ENCODE peak calls at places on chromosomes 1 and 21, in seven cellular contexts. X is PC-9, A is fibroblast of lung, F is A549, I is HCT116, H is mesenchymal stem cell, D is neural progenitor cell. S is an unnamed sample.

GRCh38 chr1:1118893-1119220 is 3.0 kb upstream of the C1orf159 start:
- DNase-seq in X (no peak), A (no peak), F (no peak), I (no peak), H (no peak), D (no peak), S (no peak)

GRCh38 chr1:13836136-13836535 is 136.1 kb downstream of the PRDM2 start:
- DNase-seq in X (no peak), A (no peak), F (no peak), I (no peak), H (no peak), D (no peak), S (no peak)

GRCh38 chr1:93749487-93749886 is 67.8 kb upstream of the BCAR3 start:
- DNase-seq in X (no peak), A (no peak), F (no peak), I (no peak), H (no peak), D (no peak), S (no peak)

GRCh38 chr1:220892997-220893700 is 13.9 kb downstream of the HLX start:
- DNase-seq in X (no peak), A (no peak), F (no peak), I (no peak), H (no peak), D (peak), S (no peak)

GRCh38 chr1:205813755-205814058 is 709 bp upstream of the SLC41A1 start:
- DNase-seq in X (peak), A (peak), F (no peak), I (peak), H (no peak), D (no peak), S (no peak)

GRCh38 chr21:42646836-42647235 is 6.6 kb upstream of the PDE9A start:
- DNase-seq in X (no peak), A (no peak), F (no peak), I (no peak), H (no peak), D (no peak), S (no peak)

GRCh38 chr1:40167317-40167716 is 6.1 kb downstream of the RLF start:
- DNase-seq in X (no peak), A (no peak), F (no peak), I (no peak), H (no peak), D (no peak), S (no peak)

GRCh38 chr1:179178965-179179364 is 50.5 kb downstream of the ABL2 start:
- DNase-seq in X (peak), A (peak), F (no peak), I (no peak), H (peak), D (no peak), S (peak)

GRCh38 chr1:26016944-26017545 is 4.5 kb upstream of the EXTL1 start:
- DNase-seq in X (no peak), A (no peak), F (no peak), I (no peak), H (peak), D (no peak), S (no peak)

GRCh38 chr1:161986328-161986727 is 37.3 kb downstream of the OLFML2B start:
- DNase-seq in X (no peak), A (peak), F (no peak), I (no peak), H (no peak), D (no peak), S (no peak)

GRCh38 chr1:3139451-3139852 is 70.4 kb downstream of the PRDM16 start:
- DNase-seq in X (no peak), A (no peak), F (no peak), I (no peak), H (no peak), D (no peak), S (no peak)

GRCh38 chr1:207822124-207822601 is 70.3 kb downstream of the CD46 start:
- DNase-seq in X (no peak), A (no peak), F (no peak), I (no peak), H (no peak), D (no peak), S (no peak)

GRCh38 chr1:38690790-38691189 is 168.8 kb downstream of the RRAGC start:
- DNase-seq in X (no peak), A (no peak), F (no peak), I (no peak), H (peak), D (no peak), S (peak)

GRCh38 chr1:44714944-44715571 is 15.9 kb downstream of the RNU5D-1 start:
- DNase-seq in X (peak), A (peak), F (peak), I (no peak), H (peak), D (peak), S (peak)

GRCh38 chr21:35206141-35207125 is 157.3 kb upstream of the RUNX1 start:
- DNase-seq in X (no peak), A (no peak), F (no peak), I (no peak), H (no peak), D (no peak), S (peak)

GRCh38 chr1:223741861-223742260 is 29.5 kb downstream of the CAPN2 start:
- DNase-seq in X (no peak), A (no peak), F (no peak), I (no peak), H (peak), D (no peak), S (peak)

GRCh38 chr1:202697038-202697437 is 13.2 kb downstream of the SYT2 start:
- DNase-seq in X (no peak), A (no peak), F (no peak), I (no peak), H (no peak), D (no peak), S (no peak)

GRCh38 chr1:225919906-225920305 is 4.1 kb downstream of the PYCR2 start:
- DNase-seq in X (no peak), A (peak), F (no peak), I (no peak), H (peak), D (no peak), S (peak)

GRCh38 chr1:1085171-1085841 is 11.2 kb upstream of the RNF223 start:
- DNase-seq in X (no peak), A (no peak), F (no peak), I (no peak), H (no peak), D (no peak), S (no peak)

GRCh38 chr1:159492575-159493323 is 43.1 kb downstream of the OR10J5 start:
- DNase-seq in X (no peak), A (no peak), F (peak), I (no peak), H (no peak), D (no peak), S (no peak)

GRCh38 chr21:38263493-38263892 is 6.7 kb downstream of the KCNJ15 start:
- DNase-seq in X (no peak), A (peak), F (no peak), I (no peak), H (no peak), D (no peak), S (peak)

GRCh38 chr1:29245261-29245660 is 8.9 kb downstream of the PTPRU start:
- DNase-seq in X (no peak), A (no peak), F (no peak), I (no peak), H (no peak), D (no peak), S (no peak)

GRCh38 chr1:37038079-37038702 is 3.9 kb upstream of the GRIK3 start:
- DNase-seq in X (peak), A (no peak), F (peak), I (peak), H (no peak), D (peak), S (peak)

GRCh38 chr1:80217377-80217986 is 1211.0 kb upstream of the ADGRL4 start:
- DNase-seq in X (no peak), A (peak), F (peak), I (peak), H (peak), D (peak), S (peak)

GRCh38 chr1:164967300-164967699 is 389.2 kb downstream of the LMX1A start:
- DNase-seq in X (no peak), A (no peak), F (no peak), I (no peak), H (no peak), D (no peak), S (no peak)

GRCh38 chr1:205357567-205357966 is 845 bp upstream of the KLHDC8A start:
- DNase-seq in X (no peak), A (no peak), F (no peak), I (no peak), H (no peak), D (no peak), S (no peak)

GRCh38 chr1:185645201-185645640 is 89.0 kb upstream of the HMCN1 start:
- DNase-seq in X (no peak), A (no peak), F (no peak), I (no peak), H (peak), D (peak), S (no peak)

GRCh38 chr1:207818971-207819451 is 67.2 kb downstream of the CD46 start:
- DNase-seq in X (no peak), A (peak), F (peak), I (no peak), H (peak), D (no peak), S (no peak)

GRCh38 chr21:45525153-45525909 is 16.9 kb downstream of the SLC19A1 start:
- DNase-seq in X (no peak), A (no peak), F (no peak), I (no peak), H (no peak), D (no peak), S (no peak)

GRCh38 chr1:26574018-26574417 is 44.5 kb downstream of the RPS6KA1 start:
- DNase-seq in X (no peak), A (no peak), F (no peak), I (no peak), H (no peak), D (no peak), S (no peak)

GRCh38 chr21:43932005-43932404 is 67.0 kb downstream of the AGPAT3 start:
- DNase-seq in X (no peak), A (no peak), F (no peak), I (no peak), H (no peak), D (no peak), S (no peak)
- H3K4me2 ChIP-seq in X (no peak), A (no peak), F (no peak), I (no peak), H (no peak), D (no peak), S (no peak)

DNA sequence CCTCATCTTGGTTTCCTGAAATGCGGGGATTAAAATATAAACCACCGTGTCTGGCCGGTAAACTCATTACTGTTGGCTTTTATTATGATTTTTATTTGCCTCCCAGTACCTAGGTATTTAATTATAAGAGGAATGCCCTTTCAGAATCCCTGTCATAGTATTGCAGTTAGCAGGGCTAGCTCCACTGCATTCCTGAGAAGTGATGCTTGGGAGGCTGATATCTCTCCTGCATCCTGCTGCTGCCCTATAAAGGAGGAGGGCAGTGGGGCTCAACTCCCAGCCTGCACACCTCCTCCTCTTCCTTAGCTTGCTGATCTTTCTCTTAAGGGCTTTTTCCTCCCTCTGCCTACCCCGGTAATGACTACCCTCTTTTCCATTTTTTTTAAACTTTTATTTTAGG is 19.9 kb upstream of the DISC1 start:
- DNase-seq in X (peak), A (no peak), F (no peak), I (no peak), H (no peak), D (no peak), S (peak)
- H3K4me2 ChIP-seq in X (no peak), A (no peak), F (no peak), I (no peak), H (no peak), D (no peak), S (peak)

DNA sequence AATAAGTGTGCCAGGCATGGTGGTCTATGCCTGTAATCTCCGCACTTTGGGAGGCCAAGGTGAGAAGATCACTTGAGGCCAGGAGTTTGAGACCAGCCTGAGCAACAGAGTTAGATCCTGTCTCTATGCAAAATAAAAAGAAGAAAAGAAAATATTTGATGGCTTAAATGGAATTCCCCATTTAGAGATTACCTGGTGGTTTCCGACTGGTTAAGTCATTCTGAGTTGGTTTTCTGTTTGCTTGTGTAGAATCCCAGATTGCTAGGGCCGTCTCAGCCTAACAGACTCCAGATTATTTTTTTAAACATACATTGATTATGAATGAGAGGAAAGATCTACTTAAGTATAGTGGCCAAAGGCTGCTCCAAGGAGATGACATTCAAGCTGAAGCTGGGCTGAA is 22.9 kb upstream of the LY9 start:
- DNase-seq in X (no peak), A (no peak), F (no peak), I (no peak), H (no peak), D (no peak), S (no peak)
- H3K4me2 ChIP-seq in X (no peak), A (no peak), F (no peak), I (no peak), H (no peak), D (no peak), S (no peak)

DNA sequence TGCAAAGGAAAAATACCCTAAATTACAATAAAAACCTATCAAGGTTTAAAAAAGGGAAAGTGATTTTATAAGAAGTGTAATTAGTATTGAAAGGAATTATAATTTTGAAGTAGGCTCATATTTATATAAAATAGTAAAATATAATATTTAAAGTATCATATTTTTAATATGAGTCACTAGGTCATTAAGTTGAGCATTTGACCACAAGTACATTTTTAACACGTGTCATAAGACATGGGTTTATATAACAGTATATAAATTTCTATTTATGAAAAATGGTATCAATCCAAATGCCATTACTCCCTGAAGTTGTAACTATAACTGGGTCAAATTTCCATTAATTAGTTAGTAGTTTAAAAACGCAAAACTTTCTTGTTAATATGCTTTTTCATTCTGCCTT is 365.9 kb downstream of the COL11A1 start:
- DNase-seq in X (peak), A (peak), F (no peak), I (no peak), H (no peak), D (no peak), S (no peak)
- H3K4me2 ChIP-seq in X (no peak), A (no peak), F (no peak), I (no peak), H (no peak), D (no peak), S (no peak)

DNA sequence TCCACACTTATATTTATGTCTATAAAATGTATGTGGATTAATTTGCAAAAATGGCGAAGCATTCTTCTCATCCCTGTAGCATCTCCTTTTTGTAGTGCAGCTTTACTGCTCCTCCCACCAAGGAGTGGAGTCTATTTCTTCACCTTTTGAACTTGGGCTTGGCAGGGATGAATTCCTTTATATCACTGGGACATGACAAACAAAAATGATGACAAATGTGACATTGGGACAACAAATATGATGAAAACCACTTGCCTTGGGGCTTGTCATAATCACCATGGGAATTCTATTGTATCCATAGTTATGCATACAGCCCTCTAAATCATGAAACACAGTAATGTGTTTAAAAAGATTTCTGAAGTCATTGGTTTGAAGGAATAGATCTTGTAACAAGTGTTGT is 155.0 kb downstream of the TNFSF18 start:
- DNase-seq in X (peak), A (no peak), F (peak), I (peak), H (no peak), D (no peak), S (no peak)
- H3K4me2 ChIP-seq in X (peak), A (no peak), F (peak), I (peak), H (no peak), D (no peak), S (no peak)